ENCODE peak calls at places on chromosomes 4 and X, in six cellular contexts. W is mesenchymal stem cell, V is IMR-90, S is neuronal stem cell, C is H9, R is H1. U is an unnamed sample.

GRCh38 chr4:122073615-122074014 is 78.5 kb upstream of the BLTP1 start:
- DNase-seq in V (no peak), W (no peak), R (no peak), S (no peak), C (no peak), U (no peak)

GRCh38 chrX:150863191-150863590 is 35.3 kb downstream of the CD99L2 start:
- DNase-seq in R (no peak), S (no peak), C (no peak), W (no peak), V (no peak), U (no peak)

GRCh38 chr4:67273676-67274075 is 271.6 kb downstream of the CENPC start:
- DNase-seq in C (no peak), R (no peak), W (no peak), S (no peak), V (no peak), U (no peak)

GRCh38 chrX:9163153-9163790 is 129.3 kb upstream of the FAM9B start:
- DNase-seq in R (no peak), S (no peak), W (peak; percentile 52), C (no peak), V (peak; percentile 55), U (peak; percentile 35)

GRCh38 chrX:153744210-153745066 is 19.6 kb upstream of the PLXNB3 start:
- DNase-seq in C (peak; percentile 76), W (no peak), V (no peak), S (no peak), R (peak; percentile 78), U (peak; percentile 47)

GRCh38 chrX:8813036-8813435 is 11.9 kb upstream of the FAM9A start:
- DNase-seq in V (no peak), S (no peak), C (no peak), W (no peak), R (no peak), U (no peak)

GRCh38 chr4:1345905-1346780 is 865 bp upstream of the UVSSA start:
- DNase-seq in S (peak; percentile 48), R (peak; percentile 59), W (peak; percentile 70), C (peak; percentile 66), V (peak; percentile 16), U (peak; percentile 56)

GRCh38 chr4:6916587-6917444 is 7.2 kb downstream of the TBC1D14 start:
- DNase-seq in R (no peak), C (no peak), S (no peak), W (peak; percentile 56), V (no peak), U (peak; percentile 76)

GRCh38 chr4:180057891-180058643 is 2185.1 kb upstream of the TENM3 start:
- DNase-seq in W (peak; percentile 40), C (peak; percentile 62), V (no peak), S (peak; percentile 32), R (peak; percentile 72), U (peak; percentile 14)

GRCh38 chr4:67576538-67576937 is 18.0 kb downstream of the STAP1 start:
- DNase-seq in R (no peak), W (no peak), S (no peak), C (no peak), V (no peak), U (no peak)

GRCh38 chr4:26729547-26729946 is 131.1 kb upstream of the STIM2 start:
- DNase-seq in C (no peak), V (no peak), R (no peak), S (no peak), W (no peak), U (no peak)

GRCh38 chrX:55695227-55696018 is 22.1 kb upstream of the RRAGB start:
- DNase-seq in W (no peak), S (no peak), C (no peak), R (no peak), V (no peak), U (no peak)

GRCh38 chr4:132071815-132072214 is 1077.3 kb upstream of the PCDH10 start:
- DNase-seq in R (no peak), W (peak; percentile 9), V (peak; percentile 75), S (no peak), C (no peak), U (no peak)

GRCh38 chr4:72525938-72526337 is 43.1 kb downstream of the ADAMTS3 start:
- DNase-seq in V (peak; percentile 43), S (no peak), C (no peak), W (peak; percentile 26), R (no peak), U (no peak)

GRCh38 chr4:137644201-137644600 is 111.9 kb upstream of the PCDH18 start:
- DNase-seq in V (peak; percentile 62), W (no peak), R (no peak), S (no peak), C (no peak), U (no peak)

GRCh38 chrX:131288738-131289511 is at the start of gene IGSF1:
- DNase-seq in W (peak; percentile 55), S (no peak), C (peak; percentile 90), V (no peak), R (peak; percentile 66), U (no peak)

GRCh38 chr4:183153190-183153916 is 54.3 kb downstream of the WWC2 start:
- DNase-seq in S (no peak), R (no peak), C (no peak), W (no peak), V (no peak), U (no peak)

GRCh38 chr4:127203561-127204260 is 429.0 kb upstream of the INTU start:
- DNase-seq in V (peak; percentile 86), W (peak; percentile 49), C (no peak), S (no peak), R (no peak), U (no peak)

GRCh38 chr4:57280481-57280880 is 170.3 kb upstream of the IGFBP7 start:
- DNase-seq in S (no peak), R (no peak), W (no peak), V (no peak), C (no peak), U (no peak)

GRCh38 chrX:9144643-9145290 is 110.8 kb upstream of the FAM9B start:
- DNase-seq in R (no peak), C (no peak), V (no peak), W (peak; percentile 87), S (no peak), U (no peak)

GRCh38 chrX:41528784-41529183 is 81.6 kb downstream of the NYX start:
- DNase-seq in V (no peak), S (no peak), W (no peak), R (no peak), C (no peak), U (no peak)

GRCh38 chr4:136810626-136811025 is 721.7 kb downstream of the PCDH18 start:
- DNase-seq in C (no peak), W (no peak), S (no peak), R (no peak), V (peak; percentile 11), U (no peak)

GRCh38 chrX:2820131-2820771 is 8.5 kb upstream of the GYG2 start:
- DNase-seq in S (no peak), C (no peak), W (no peak), V (no peak), R (no peak), U (no peak)

GRCh38 chr4:152516156-152516555 is 19.7 kb downstream of the FBXW7 start:
- DNase-seq in W (no peak), S (no peak), R (no peak), V (no peak), C (no peak), U (no peak)

GRCh38 chrX:68932611-68933010 is 103.8 kb downstream of the EFNB1 start:
- DNase-seq in V (no peak), S (no peak), C (no peak), W (no peak), R (no peak), U (peak; percentile 23)

GRCh38 chr4:18850763-18851331 is 829.3 kb upstream of the LCORL start:
- DNase-seq in S (no peak), V (no peak), C (no peak), W (no peak), R (no peak), U (no peak)

GRCh38 chrX:13092455-13092941 is 48.1 kb upstream of the FAM9C start:
- DNase-seq in R (no peak), S (no peak), V (no peak), W (no peak), C (no peak), U (peak; percentile 73)

DNA sequence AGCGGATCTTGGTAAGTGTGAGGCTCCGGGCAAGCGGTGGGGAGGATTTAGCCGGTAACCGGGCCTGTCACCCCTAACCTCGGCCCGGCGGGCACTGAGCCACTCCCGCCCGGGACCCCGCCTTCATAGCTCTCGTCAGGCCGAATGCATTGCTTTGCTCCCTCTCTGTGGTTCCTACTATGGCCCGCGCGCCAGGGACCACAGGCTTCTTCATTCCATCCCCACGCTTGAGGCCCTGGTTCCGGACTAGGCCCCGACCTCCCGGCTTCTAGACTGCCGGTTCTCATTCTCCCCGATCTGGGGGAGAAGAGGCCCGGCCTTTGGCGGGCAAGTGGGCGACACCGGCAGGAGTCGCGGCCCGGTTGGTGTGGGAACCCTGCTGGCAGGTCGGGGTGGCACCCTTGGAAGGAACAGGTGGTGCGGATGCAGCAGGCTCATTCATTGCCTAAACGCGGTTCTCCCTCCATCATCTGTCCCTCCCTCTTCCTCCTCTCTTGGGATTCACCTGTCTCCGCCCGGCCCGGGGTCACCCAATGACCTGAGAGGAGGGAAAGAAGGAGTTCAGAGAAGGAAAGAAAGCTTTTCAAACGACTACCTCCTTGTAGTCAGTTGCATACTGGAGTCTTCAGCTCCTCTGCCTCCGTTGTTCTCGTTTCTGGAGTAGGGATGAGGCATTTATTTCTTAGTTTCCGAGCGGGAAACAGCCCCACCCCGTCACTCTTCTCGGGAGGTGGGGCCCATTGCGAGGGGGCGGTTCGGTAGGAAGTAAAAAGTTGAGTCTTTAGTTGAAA is at the start of gene NDUFC1:
- DNase-seq in W (peak; percentile 73), R (peak; percentile 75), C (peak; percentile 61), V (peak; percentile 35), S (no peak), U (peak; percentile 24)
- H3K18ac ChIP-seq in W (peak within 1 kb of the TSS; percentile 60), R (peak within 1 kb of the TSS; percentile 86), C (peak within 1 kb of the TSS; percentile 91), V (no peak within 1 kb of the TSS), S (peak within 1 kb of the TSS; percentile 97), U (peak within 1 kb of the TSS; percentile 87)

GRCh38 chrX:25524150-25524549 is 508.4 kb upstream of the ARX start:
- DNase-seq in W (no peak), C (no peak), V (peak; percentile 33), S (no peak), R (no peak), U (no peak)
- H4K91ac ChIP-seq in W (no peak overlapping the region), C (no peak overlapping the region), V (no peak overlapping the region), S (no peak overlapping the region), R (no peak overlapping the region), U (no peak overlapping the region)

DNA sequence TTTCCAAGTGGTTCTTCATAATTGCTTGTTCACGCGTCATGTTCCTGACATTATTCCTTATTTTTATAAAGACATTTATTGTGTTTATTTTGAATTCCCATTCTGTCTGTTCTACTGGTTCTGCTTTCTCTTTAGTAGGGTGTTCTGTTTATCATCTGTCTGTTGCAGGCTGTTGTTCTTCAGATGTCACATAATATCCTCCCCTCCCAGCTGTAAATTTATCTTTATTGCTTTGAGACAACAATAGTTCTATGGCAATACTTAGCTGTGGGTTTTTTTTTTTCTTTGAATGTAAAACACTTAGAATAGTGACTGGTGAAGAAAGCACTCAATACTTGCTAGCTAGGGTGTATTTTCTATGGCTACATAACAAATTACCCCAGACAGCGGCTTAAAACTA is 63.6 kb upstream of the ENPEP start:
- DNase-seq in R (no peak), S (no peak), V (no peak), C (no peak), W (peak; percentile 25), U (no peak)
- H3K18ac ChIP-seq in R (no peak overlapping the region), S (no peak overlapping the region), V (no peak overlapping the region), C (no peak overlapping the region), W (no peak overlapping the region), U (no peak overlapping the region)

DNA sequence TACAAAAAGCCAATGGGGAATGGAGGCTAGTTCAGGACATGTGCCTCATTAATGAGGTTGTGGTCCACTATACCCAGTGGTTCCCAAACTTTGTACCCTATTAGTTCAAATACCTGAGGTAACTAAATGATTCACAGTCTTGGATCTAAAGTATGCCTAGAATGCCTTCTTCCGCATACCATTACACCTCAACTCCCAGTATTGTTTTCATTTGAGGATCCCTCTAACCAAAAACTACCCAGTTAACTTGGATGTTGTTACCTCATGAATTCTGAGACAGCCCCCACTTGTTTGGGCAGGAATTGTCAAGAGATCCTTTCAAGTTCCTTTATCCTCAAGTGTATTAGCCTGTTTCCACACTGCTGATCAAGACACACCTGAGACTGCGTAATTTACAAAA is 439.2 kb downstream of the PCDH10 start:
- DNase-seq in S (no peak), W (no peak), V (no peak), R (no peak), C (no peak), U (no peak)
- H4K91ac ChIP-seq in S (no peak overlapping the region), W (no peak overlapping the region), V (no peak overlapping the region), R (no peak overlapping the region), C (no peak overlapping the region), U (no peak overlapping the region)

U was measured in trophoblast cell.